ENCODE peak calls at places on chromosomes 2 and 18, in ten cellular contexts. A, R, T, S, I, P, Y, K, H and W are unnamed samples.
A peak's percentile ranks its signal among the peaks of the same experiment; 100 is the strongest.

GRCh38 chr2:77228379-77228778 is 293.8 kb downstream of the LRRTM4 start:
- DNase-seq in A (no peak), R (no peak), T (no peak), S (no peak), I (no peak), P (no peak), Y (no peak), K (no peak), H (no peak), W (peak; percentile 39)

GRCh38 chr2:232142049-232142448 is 180.5 kb downstream of the DIS3L2 start:
- DNase-seq in A (peak; percentile 65), R (peak; percentile 56), T (peak; percentile 26), S (peak; percentile 34), I (peak; percentile 21), P (peak; percentile 24), Y (peak; percentile 22), K (peak; percentile 13), H (peak; percentile 41), W (peak; percentile 29)

GRCh38 chr2:132462242-132462641 is 45.6 kb downstream of the GPR39 start:
- DNase-seq in A (no peak), R (no peak), T (no peak), S (no peak), I (no peak), P (no peak), Y (no peak), K (no peak), H (no peak), W (no peak)

GRCh38 chr2:226031962-226032441 is 632.5 kb downstream of the NYAP2 start:
- DNase-seq in A (no peak), R (peak; percentile 33), T (peak; percentile 42), S (no peak), I (peak; percentile 65), P (no peak), Y (no peak), K (no peak), H (no peak), W (no peak)

GRCh38 chr2:236974206-236974605 is 111.5 kb upstream of the COPS8 start:
- DNase-seq in A (no peak), R (no peak), T (no peak), S (no peak), I (no peak), P (no peak), Y (no peak), K (no peak), H (no peak), W (no peak)

GRCh38 chr2:183665976-183666375 is 541.7 kb downstream of the NUP35 start:
- DNase-seq in A (no peak), R (no peak), T (peak; percentile 13), S (no peak), I (no peak), P (no peak), Y (no peak), K (no peak), H (no peak), W (peak; percentile 40)

GRCh38 chr2:143192085-143192484 is 62.9 kb downstream of the ARHGAP15 start:
- DNase-seq in A (no peak), R (no peak), T (no peak), S (no peak), I (no peak), P (no peak), Y (no peak), K (no peak), H (no peak), W (no peak)

GRCh38 chr2:203510941-203511305 is 24.2 kb downstream of the RAPH1 start:
- DNase-seq in A (no peak), R (no peak), T (no peak), S (no peak), I (no peak), P (no peak), Y (no peak), K (no peak), H (no peak), W (no peak)

GRCh38 chr2:236177967-236178909 is 10.1 kb upstream of the GBX2 start:
- DNase-seq in A (peak; percentile 49), R (peak; percentile 74), T (peak; percentile 76), S (peak; percentile 77), I (peak; percentile 56), P (no peak), Y (peak; percentile 51), K (peak; percentile 85), H (peak; percentile 38), W (no peak)

GRCh38 chr2:28276076-28276618 is 116.5 kb upstream of the FOSL2 start:
- DNase-seq in A (peak; percentile 56), R (peak; percentile 89), T (peak; percentile 98), S (peak; percentile 69), I (peak; percentile 95), P (no peak), Y (peak; percentile 46), K (peak; percentile 91), H (no peak), W (no peak)

GRCh38 chr18:74249181-74249968 is 42.4 kb downstream of the CYB5A start:
- DNase-seq in A (no peak), R (peak; percentile 94), T (peak; percentile 90), S (peak; percentile 54), I (peak; percentile 83), P (peak; percentile 18), Y (no peak), K (peak; percentile 72), H (no peak), W (no peak)

GRCh38 chr18:24429188-24429587 is 2.7 kb downstream of the IMPACT start:
- DNase-seq in A (no peak), R (no peak), T (no peak), S (no peak), I (no peak), P (no peak), Y (no peak), K (no peak), H (no peak), W (no peak)

GRCh38 chr2:233356546-233357308 is 2.4 kb downstream of the DGKD start:
- DNase-seq in A (peak; percentile 51), R (peak; percentile 32), T (no peak), S (peak; percentile 53), I (no peak), P (peak; percentile 34), Y (peak; percentile 44), K (no peak), H (no peak), W (no peak)

GRCh38 chr2:195388024-195388423 is 269.0 kb upstream of the SLC39A10 start:
- DNase-seq in A (no peak), R (no peak), T (no peak), S (no peak), I (no peak), P (no peak), Y (no peak), K (no peak), H (no peak), W (no peak)

GRCh38 chr2:84290537-84290936 is 168.5 kb downstream of the SUCLG1 start:
- DNase-seq in A (no peak), R (no peak), T (no peak), S (no peak), I (no peak), P (no peak), Y (no peak), K (no peak), H (no peak), W (no peak)

GRCh38 chr2:233178994-233179847 is 72.3 kb upstream of the ATG16L1 start:
- DNase-seq in A (no peak), R (peak; percentile 5), T (no peak), S (no peak), I (no peak), P (no peak), Y (no peak), K (no peak), H (no peak), W (no peak)

GRCh38 chr18:7307018-7307417 is 76.1 kb downstream of the LRRC30 start:
- DNase-seq in A (no peak), R (no peak), T (no peak), S (no peak), I (no peak), P (no peak), Y (no peak), K (no peak), H (no peak), W (no peak)

GRCh38 chr18:12307871-12308385 is at the start of gene TUBB6:
- DNase-seq in A (peak; percentile 30), R (peak; percentile 91), T (peak; percentile 89), S (peak; percentile 38), I (peak; percentile 83), P (no peak), Y (peak; percentile 70), K (peak; percentile 24), H (no peak), W (peak; percentile 49)

GRCh38 chr18:1544016-1544415 is 639.3 kb downstream of the ADCYAP1 start:
- DNase-seq in A (no peak), R (no peak), T (no peak), S (no peak), I (no peak), P (no peak), Y (no peak), K (no peak), H (no peak), W (peak; percentile 49)